ENCODE peak calls at places on chromosome 2, in five cellular contexts. One of them, this sample, is unnamed.

GRCh38 chr2:215870088-215870490 is 143.3 kb downstream of the MREG start:
- DNase-seq in GM12878: no peak
- DNase-seq in K562: no peak
- DNase-seq in H1: no peak
- DNase-seq in HepG2: no peak
- DNase-seq in this sample: no peak

GRCh38 chr2:240818543-240819403 is 1.2 kb downstream of the KIF1A start:
- DNase-seq in GM12878: no peak
- DNase-seq in K562: no peak
- DNase-seq in H1: no peak
- DNase-seq in HepG2: no peak
- DNase-seq in this sample: peak; percentile 76

GRCh38 chr2:193141-193552 is 70.7 kb downstream of the SH3YL1 start:
- DNase-seq in GM12878: peak; percentile 57
- DNase-seq in K562: no peak
- DNase-seq in H1: no peak
- DNase-seq in HepG2: no peak
- DNase-seq in this sample: no peak

GRCh38 chr2:105118960-105119359 is 81.1 kb downstream of the MRPS9 start:
- DNase-seq in GM12878: no peak
- DNase-seq in K562: peak; percentile 35
- DNase-seq in H1: no peak
- DNase-seq in HepG2: no peak
- DNase-seq in this sample: no peak

GRCh38 chr2:156385242-156385641 is 50.9 kb upstream of the GPD2 start:
- DNase-seq in GM12878: no peak
- DNase-seq in K562: peak; percentile 32
- DNase-seq in H1: no peak
- DNase-seq in HepG2: no peak
- DNase-seq in this sample: no peak

GRCh38 chr2:129732630-129733026 is 246.8 kb upstream of the RAB6C start:
- DNase-seq in GM12878: no peak
- DNase-seq in K562: no peak
- DNase-seq in H1: no peak
- DNase-seq in HepG2: no peak
- DNase-seq in this sample: no peak

GRCh38 chr2:42998721-42999120 is 206.3 kb upstream of the HAAO start:
- DNase-seq in GM12878: no peak
- DNase-seq in K562: no peak
- DNase-seq in H1: no peak
- DNase-seq in HepG2: no peak
- DNase-seq in this sample: no peak

GRCh38 chr2:121237980-121238665 is 46.9 kb downstream of the TFCP2L1 start:
- DNase-seq in GM12878: no peak
- DNase-seq in K562: peak; percentile 16
- DNase-seq in H1: no peak
- DNase-seq in HepG2: no peak
- DNase-seq in this sample: no peak

GRCh38 chr2:236642584-236643291 is 73.1 kb downstream of the ACKR3 start:
- DNase-seq in GM12878: no peak
- DNase-seq in K562: no peak
- DNase-seq in H1: peak; percentile 33
- DNase-seq in HepG2: peak; percentile 18
- DNase-seq in this sample: no peak

GRCh38 chr2:27306657-27307544 is 1.3 kb downstream of the UCN start:
- DNase-seq in GM12878: no peak
- DNase-seq in K562: no peak
- DNase-seq in H1: no peak
- DNase-seq in HepG2: no peak
- DNase-seq in this sample: peak; percentile 75

GRCh38 chr2:180625006-180625844 is 355.2 kb upstream of the UBE2E3 start:
- DNase-seq in GM12878: no peak
- DNase-seq in K562: no peak
- DNase-seq in H1: no peak
- DNase-seq in HepG2: no peak
- DNase-seq in this sample: no peak

GRCh38 chr2:112920923-112921532 is 10.1 kb downstream of the IL37 start:
- DNase-seq in GM12878: no peak
- DNase-seq in K562: no peak
- DNase-seq in H1: no peak
- DNase-seq in HepG2: no peak
- DNase-seq in this sample: no peak

GRCh38 chr2:200127852-200128251 is 172.5 kb downstream of the MAIP1 start:
- DNase-seq in GM12878: no peak
- DNase-seq in K562: no peak
- DNase-seq in H1: no peak
- DNase-seq in HepG2: peak; percentile 68
- DNase-seq in this sample: no peak

GRCh38 chr2:10738192-10738591 is 16.8 kb downstream of the ATP6V1C2 start:
- DNase-seq in GM12878: no peak
- DNase-seq in K562: no peak
- DNase-seq in H1: no peak
- DNase-seq in HepG2: no peak
- DNase-seq in this sample: no peak

GRCh38 chr2:67514515-67514914 is 117.4 kb downstream of the ETAA1 start:
- DNase-seq in GM12878: no peak
- DNase-seq in K562: no peak
- DNase-seq in H1: no peak
- DNase-seq in HepG2: no peak
- DNase-seq in this sample: no peak

GRCh38 chr2:144596074-144596871 is 76.4 kb upstream of the ZEB2 start:
- DNase-seq in GM12878: no peak
- DNase-seq in K562: peak; percentile 70
- DNase-seq in H1: no peak
- DNase-seq in HepG2: peak; percentile 33
- DNase-seq in this sample: peak; percentile 12

GRCh38 chr2:186605041-186605440 is 15.2 kb downstream of the ITGAV start:
- DNase-seq in GM12878: no peak
- DNase-seq in K562: no peak
- DNase-seq in H1: no peak
- DNase-seq in HepG2: no peak
- DNase-seq in this sample: no peak

GRCh38 chr2:120401275-120402069 is 55.5 kb downstream of the INHBB start:
- DNase-seq in GM12878: no peak
- DNase-seq in K562: no peak
- DNase-seq in H1: no peak
- DNase-seq in HepG2: no peak
- DNase-seq in this sample: no peak

GRCh38 chr2:12824304-12824761 is 107.6 kb downstream of the TRIB2 start:
- DNase-seq in GM12878: no peak
- DNase-seq in K562: no peak
- DNase-seq in H1: no peak
- DNase-seq in HepG2: no peak
- DNase-seq in this sample: no peak

GRCh38 chr2:41923156-41923786 is 124.5 kb upstream of the PKDCC start:
- DNase-seq in GM12878: no peak
- DNase-seq in K562: no peak
- DNase-seq in H1: no peak
- DNase-seq in HepG2: no peak
- DNase-seq in this sample: no peak

GRCh38 chr2:41920181-41920580 is 127.6 kb upstream of the PKDCC start:
- DNase-seq in GM12878: no peak
- DNase-seq in K562: peak; percentile 24
- DNase-seq in H1: no peak
- DNase-seq in HepG2: no peak
- DNase-seq in this sample: no peak

GRCh38 chr2:41920812-41921211 is 127.0 kb upstream of the PKDCC start:
- DNase-seq in GM12878: no peak
- DNase-seq in K562: peak; percentile 19
- DNase-seq in H1: no peak
- DNase-seq in HepG2: no peak
- DNase-seq in this sample: no peak

GRCh38 chr2:41924024-41924423 is 123.8 kb upstream of the PKDCC start:
- DNase-seq in GM12878: no peak
- DNase-seq in K562: no peak
- DNase-seq in H1: no peak
- DNase-seq in HepG2: no peak
- DNase-seq in this sample: no peak

DNA sequence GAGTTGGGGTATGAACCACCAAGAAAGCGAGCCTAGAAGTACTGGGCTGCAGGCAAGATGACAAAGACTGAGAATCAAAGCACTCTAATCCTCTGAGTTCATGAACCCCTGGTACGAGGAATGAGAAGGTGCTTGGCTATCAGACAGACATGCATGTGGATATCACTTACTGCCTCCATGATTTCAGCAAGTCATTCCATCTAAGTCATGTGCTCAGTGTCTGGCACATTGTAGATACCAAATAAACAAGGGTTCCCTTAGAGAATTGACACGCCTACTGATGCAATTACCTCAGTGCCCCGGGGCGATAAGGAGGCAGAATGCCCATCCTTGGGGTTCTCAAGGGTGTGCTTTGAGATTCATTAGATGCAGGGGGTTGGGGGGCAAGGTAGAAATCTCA is 125.6 kb upstream of the PKDCC start:
- DNase-seq in GM12878: no peak
- DNase-seq in K562: peak; percentile 66
- DNase-seq in H1: no peak
- DNase-seq in HepG2: no peak
- DNase-seq in this sample: no peak
- TF ChIP-seq RAD21 in GM12878: no peak
- TF ChIP-seq RAD21 in K562: no peak
- TF ChIP-seq RAD21 in H1: no peak
- TF ChIP-seq RAD21 in HepG2: no peak
- TF ChIP-seq RAD21 in this sample: no peak

GRCh38 chr2:222859786-222860726 is 780 bp upstream of the ACSL3 start:
- DNase-seq in GM12878: no peak
- DNase-seq in K562: no peak
- DNase-seq in H1: no peak
- DNase-seq in HepG2: peak; percentile 72
- DNase-seq in this sample: peak; percentile 22
- TF ChIP-seq EP300 in GM12878: no peak
- TF ChIP-seq EP300 in K562: no peak
- TF ChIP-seq EP300 in H1: no peak
- TF ChIP-seq EP300 in HepG2: no peak
- TF ChIP-seq EP300 in this sample: no peak

DNA sequence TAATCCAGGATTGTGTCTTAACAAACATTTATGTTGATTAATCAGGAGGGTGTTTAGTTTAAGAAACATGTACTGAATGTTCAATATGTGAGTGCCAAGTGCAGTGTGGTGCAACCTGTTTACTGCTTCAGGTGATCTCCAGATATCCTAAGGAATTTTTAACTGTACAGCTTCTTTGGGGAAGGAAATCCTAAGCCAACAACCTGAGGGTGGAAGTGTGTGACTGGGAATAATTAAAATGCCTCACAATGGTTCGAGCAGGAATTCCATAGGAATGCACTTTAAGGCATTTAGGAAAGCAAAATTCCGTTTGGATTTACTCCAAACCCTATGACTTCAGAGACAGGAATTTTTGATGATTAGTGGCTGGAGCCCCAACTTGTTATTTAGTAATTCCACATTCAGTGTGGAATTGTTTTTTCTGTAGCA is 16.4 kb downstream of the CRIM1 start:
- DNase-seq in GM12878: no peak
- DNase-seq in K562: no peak
- DNase-seq in H1: no peak
- DNase-seq in HepG2: peak; percentile 73
- DNase-seq in this sample: no peak
- H3K9ac ChIP-seq in GM12878: no peak overlapping the region
- H3K9ac ChIP-seq in K562: no peak overlapping the region
- H3K9ac ChIP-seq in H1: no peak overlapping the region
- H3K9ac ChIP-seq in HepG2: no peak overlapping the region
- H3K9ac ChIP-seq in this sample: peak overlapping the region; percentile 39

GRCh38 chr2:118911936-118912335 is 30.1 kb upstream of the MARCO start:
- DNase-seq in GM12878: no peak
- DNase-seq in K562: no peak
- DNase-seq in H1: no peak
- DNase-seq in HepG2: no peak
- DNase-seq in this sample: no peak

GRCh38 chr2:118913805-118914645 is 28.0 kb upstream of the MARCO start:
- DNase-seq in GM12878: no peak
- DNase-seq in K562: no peak
- DNase-seq in H1: no peak
- DNase-seq in HepG2: no peak
- DNase-seq in this sample: no peak

GRCh38 chr2:118914721-118915453 is 27.1 kb upstream of the MARCO start:
- DNase-seq in GM12878: no peak
- DNase-seq in K562: no peak
- DNase-seq in H1: no peak
- DNase-seq in HepG2: no peak
- DNase-seq in this sample: no peak

GRCh38 chr2:118911166-118911565 is 30.8 kb upstream of the MARCO start:
- DNase-seq in GM12878: no peak
- DNase-seq in K562: no peak
- DNase-seq in H1: no peak
- DNase-seq in HepG2: no peak
- DNase-seq in this sample: no peak

DNA sequence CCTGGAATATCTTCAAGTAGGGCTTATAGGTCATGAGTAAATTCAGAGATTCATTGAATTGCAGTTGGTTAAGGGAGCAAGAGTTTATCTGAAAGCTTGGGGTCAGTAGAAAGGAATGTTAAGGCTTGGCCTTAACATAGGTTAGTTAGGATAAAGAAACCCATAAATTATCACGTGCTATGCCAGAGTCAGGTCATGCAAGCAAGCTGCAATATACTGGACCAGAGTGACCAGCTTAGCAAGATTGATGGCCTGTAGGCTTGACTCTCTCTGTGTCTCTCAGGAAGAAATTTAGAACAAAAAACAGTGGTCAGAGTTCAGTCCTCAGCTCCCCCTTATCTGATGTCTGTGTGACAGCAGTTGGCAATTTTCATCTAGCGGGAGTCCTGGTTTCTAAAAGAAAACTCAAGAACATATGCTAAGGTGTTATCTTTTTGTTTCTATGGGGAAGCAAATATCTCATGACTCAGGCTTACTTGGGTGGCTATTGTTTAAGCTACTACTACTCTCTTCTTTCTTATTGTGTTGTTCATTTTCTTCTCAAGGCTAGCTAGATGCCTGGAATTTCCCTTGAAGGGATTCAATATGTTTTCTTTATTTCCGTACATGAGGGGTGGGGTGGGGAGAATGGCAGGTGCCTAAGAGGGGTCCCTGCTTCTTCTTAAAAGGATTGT is 28.7 kb upstream of the MARCO start:
- DNase-seq in GM12878: no peak
- DNase-seq in K562: no peak
- DNase-seq in H1: no peak
- DNase-seq in HepG2: no peak
- DNase-seq in this sample: no peak
- TF ChIP-seq RAD21 in GM12878: no peak
- TF ChIP-seq RAD21 in K562: no peak
- TF ChIP-seq RAD21 in H1: no peak
- TF ChIP-seq RAD21 in HepG2: no peak
- TF ChIP-seq RAD21 in this sample: no peak

GRCh38 chr2:74857725-74858124 is 23.8 kb downstream of the HK2 start:
- DNase-seq in GM12878: no peak
- DNase-seq in K562: no peak
- DNase-seq in H1: no peak
- DNase-seq in HepG2: no peak
- DNase-seq in this sample: no peak

GRCh38 chr2:74856599-74856998 is 22.7 kb downstream of the HK2 start:
- DNase-seq in GM12878: no peak
- DNase-seq in K562: no peak
- DNase-seq in H1: no peak
- DNase-seq in HepG2: no peak
- DNase-seq in this sample: no peak

GRCh38 chr2:74854401-74854800 is 20.5 kb downstream of the HK2 start:
- DNase-seq in GM12878: no peak
- DNase-seq in K562: no peak
- DNase-seq in H1: no peak
- DNase-seq in HepG2: no peak
- DNase-seq in this sample: no peak

GRCh38 chr2:74857215-74857614 is 23.3 kb downstream of the HK2 start:
- DNase-seq in GM12878: no peak
- DNase-seq in K562: no peak
- DNase-seq in H1: no peak
- DNase-seq in HepG2: no peak
- DNase-seq in this sample: no peak

GRCh38 chr2:74856004-74856578 is 22.2 kb downstream of the HK2 start:
- DNase-seq in GM12878: no peak
- DNase-seq in K562: no peak
- DNase-seq in H1: no peak
- DNase-seq in HepG2: peak; percentile 90
- DNase-seq in this sample: no peak
- TF ChIP-seq EP300 in GM12878: no peak
- TF ChIP-seq EP300 in K562: no peak
- TF ChIP-seq EP300 in H1: no peak
- TF ChIP-seq EP300 in HepG2: no peak
- TF ChIP-seq EP300 in this sample: no peak

This sample was measured in SK-N-SH.